ENCODE peak calls at places on chromosomes 1 and 21, in nine cellular contexts. One of them, this sample, is unnamed.

GRCh38 chr21:24076179-24076578 is 1531.1 kb downstream of the MRPL39 start:
- DNase-seq in G401: no peak
- DNase-seq in testis: no peak
- DNase-seq in kidney glomerular epithelial cell: no peak
- DNase-seq in iris pigment epithelial cell: peak
- DNase-seq in A172: no peak
- DNase-seq in Caco-2: no peak
- DNase-seq in mucosa of gallbladder: no peak
- DNase-seq in astrocyte of the spinal cord: peak
- DNase-seq in this sample: no peak

GRCh38 chr1:33918368-33918767 is 54.5 kb downstream of the HMGB4 start:
- DNase-seq in G401: no peak
- DNase-seq in testis: no peak
- DNase-seq in kidney glomerular epithelial cell: no peak
- DNase-seq in iris pigment epithelial cell: peak
- DNase-seq in A172: peak
- DNase-seq in Caco-2: no peak
- DNase-seq in mucosa of gallbladder: no peak
- DNase-seq in astrocyte of the spinal cord: peak
- DNase-seq in this sample: no peak

GRCh38 chr1:5119496-5120234 is 465.3 kb downstream of the AJAP1 start:
- DNase-seq in G401: no peak
- DNase-seq in testis: peak
- DNase-seq in kidney glomerular epithelial cell: no peak
- DNase-seq in iris pigment epithelial cell: no peak
- DNase-seq in A172: no peak
- DNase-seq in Caco-2: no peak
- DNase-seq in mucosa of gallbladder: no peak
- DNase-seq in astrocyte of the spinal cord: no peak
- DNase-seq in this sample: no peak

GRCh38 chr1:92484171-92484471 is 2.6 kb downstream of the GFI1 start:
- DNase-seq in G401: no peak
- DNase-seq in testis: no peak
- DNase-seq in kidney glomerular epithelial cell: no peak
- DNase-seq in iris pigment epithelial cell: no peak
- DNase-seq in A172: no peak
- DNase-seq in Caco-2: no peak
- DNase-seq in mucosa of gallbladder: no peak
- DNase-seq in astrocyte of the spinal cord: no peak
- DNase-seq in this sample: no peak

GRCh38 chr1:112701227-112702066 is 5.5 kb downstream of the RHOC start:
- DNase-seq in G401: no peak
- DNase-seq in testis: no peak
- DNase-seq in kidney glomerular epithelial cell: no peak
- DNase-seq in iris pigment epithelial cell: no peak
- DNase-seq in A172: no peak
- DNase-seq in Caco-2: no peak
- DNase-seq in mucosa of gallbladder: no peak
- DNase-seq in astrocyte of the spinal cord: no peak
- DNase-seq in this sample: no peak

GRCh38 chr1:159780583-159781582 is at the start of gene DUSP23:
- DNase-seq in G401: peak
- DNase-seq in testis: peak
- DNase-seq in kidney glomerular epithelial cell: peak
- DNase-seq in iris pigment epithelial cell: peak
- DNase-seq in A172: peak
- DNase-seq in Caco-2: peak
- DNase-seq in mucosa of gallbladder: peak
- DNase-seq in astrocyte of the spinal cord: peak
- DNase-seq in this sample: peak

GRCh38 chr1:52970149-52970548 is 43.1 kb downstream of the SCP2 start:
- DNase-seq in G401: peak
- DNase-seq in testis: no peak
- DNase-seq in kidney glomerular epithelial cell: no peak
- DNase-seq in iris pigment epithelial cell: peak
- DNase-seq in A172: peak
- DNase-seq in Caco-2: peak
- DNase-seq in mucosa of gallbladder: no peak
- DNase-seq in astrocyte of the spinal cord: peak
- DNase-seq in this sample: no peak

GRCh38 chr1:54125671-54126070 is 27.1 kb downstream of the CDCP2 start:
- DNase-seq in G401: peak
- DNase-seq in testis: peak
- DNase-seq in kidney glomerular epithelial cell: no peak
- DNase-seq in iris pigment epithelial cell: no peak
- DNase-seq in A172: peak
- DNase-seq in Caco-2: peak
- DNase-seq in mucosa of gallbladder: peak
- DNase-seq in astrocyte of the spinal cord: peak
- DNase-seq in this sample: peak

GRCh38 chr1:227786673-227787512 is 28.6 kb upstream of the PRSS38 start:
- DNase-seq in G401: peak
- DNase-seq in testis: no peak
- DNase-seq in kidney glomerular epithelial cell: no peak
- DNase-seq in iris pigment epithelial cell: no peak
- DNase-seq in A172: no peak
- DNase-seq in Caco-2: no peak
- DNase-seq in mucosa of gallbladder: peak
- DNase-seq in astrocyte of the spinal cord: no peak
- DNase-seq in this sample: no peak

GRCh38 chr1:202192770-202193613 is 607 bp upstream of the LGR6 start:
- DNase-seq in G401: peak
- DNase-seq in testis: peak
- DNase-seq in kidney glomerular epithelial cell: peak
- DNase-seq in iris pigment epithelial cell: peak
- DNase-seq in A172: peak
- DNase-seq in Caco-2: peak
- DNase-seq in mucosa of gallbladder: peak
- DNase-seq in astrocyte of the spinal cord: peak
- DNase-seq in this sample: peak

GRCh38 chr1:34688358-34688757 is 66.5 kb upstream of the GJB5 start:
- DNase-seq in G401: no peak
- DNase-seq in testis: no peak
- DNase-seq in kidney glomerular epithelial cell: no peak
- DNase-seq in iris pigment epithelial cell: no peak
- DNase-seq in A172: no peak
- DNase-seq in Caco-2: no peak
- DNase-seq in mucosa of gallbladder: peak
- DNase-seq in astrocyte of the spinal cord: no peak
- DNase-seq in this sample: no peak

GRCh38 chr1:205481629-205482071 is 22.8 kb upstream of the CDK18 start:
- DNase-seq in G401: no peak
- DNase-seq in testis: no peak
- DNase-seq in kidney glomerular epithelial cell: no peak
- DNase-seq in iris pigment epithelial cell: peak
- DNase-seq in A172: no peak
- DNase-seq in Caco-2: no peak
- DNase-seq in mucosa of gallbladder: no peak
- DNase-seq in astrocyte of the spinal cord: no peak
- DNase-seq in this sample: no peak

GRCh38 chr1:31587720-31588423 is 11.6 kb downstream of the TINAGL1 start:
- DNase-seq in G401: peak
- DNase-seq in testis: peak
- DNase-seq in kidney glomerular epithelial cell: peak
- DNase-seq in iris pigment epithelial cell: no peak
- DNase-seq in A172: peak
- DNase-seq in Caco-2: no peak
- DNase-seq in mucosa of gallbladder: no peak
- DNase-seq in astrocyte of the spinal cord: no peak
- DNase-seq in this sample: peak

GRCh38 chr1:200628223-200628868 is 7.8 kb upstream of the KIF14 start:
- DNase-seq in G401: no peak
- DNase-seq in testis: no peak
- DNase-seq in kidney glomerular epithelial cell: no peak
- DNase-seq in iris pigment epithelial cell: no peak
- DNase-seq in A172: no peak
- DNase-seq in Caco-2: no peak
- DNase-seq in mucosa of gallbladder: no peak
- DNase-seq in astrocyte of the spinal cord: no peak
- DNase-seq in this sample: no peak

GRCh38 chr1:229066591-229066990 is 204.3 kb upstream of the RAB4A start:
- DNase-seq in G401: no peak
- DNase-seq in testis: no peak
- DNase-seq in kidney glomerular epithelial cell: no peak
- DNase-seq in iris pigment epithelial cell: no peak
- DNase-seq in A172: no peak
- DNase-seq in Caco-2: no peak
- DNase-seq in mucosa of gallbladder: no peak
- DNase-seq in astrocyte of the spinal cord: no peak
- DNase-seq in this sample: no peak

GRCh38 chr1:97983132-97983531 is 62.3 kb upstream of the DPYD start:
- DNase-seq in G401: no peak
- DNase-seq in testis: no peak
- DNase-seq in kidney glomerular epithelial cell: no peak
- DNase-seq in iris pigment epithelial cell: no peak
- DNase-seq in A172: no peak
- DNase-seq in Caco-2: no peak
- DNase-seq in mucosa of gallbladder: no peak
- DNase-seq in astrocyte of the spinal cord: no peak
- DNase-seq in this sample: no peak

GRCh38 chr1:238119060-238119459 is 228.3 kb upstream of the ZP4 start:
- DNase-seq in G401: no peak
- DNase-seq in testis: no peak
- DNase-seq in kidney glomerular epithelial cell: no peak
- DNase-seq in iris pigment epithelial cell: no peak
- DNase-seq in A172: no peak
- DNase-seq in Caco-2: no peak
- DNase-seq in mucosa of gallbladder: no peak
- DNase-seq in astrocyte of the spinal cord: no peak
- DNase-seq in this sample: no peak

GRCh38 chr1:22584001-22584557 is 20.8 kb downstream of the EPHA8 start:
- DNase-seq in G401: no peak
- DNase-seq in testis: no peak
- DNase-seq in kidney glomerular epithelial cell: no peak
- DNase-seq in iris pigment epithelial cell: peak
- DNase-seq in A172: no peak
- DNase-seq in Caco-2: no peak
- DNase-seq in mucosa of gallbladder: no peak
- DNase-seq in astrocyte of the spinal cord: no peak
- DNase-seq in this sample: no peak

GRCh38 chr1:117147856-117148588 is 26.5 kb upstream of the TRIM45 start:
- DNase-seq in G401: no peak
- DNase-seq in testis: no peak
- DNase-seq in kidney glomerular epithelial cell: peak
- DNase-seq in iris pigment epithelial cell: peak
- DNase-seq in A172: peak
- DNase-seq in Caco-2: no peak
- DNase-seq in mucosa of gallbladder: no peak
- DNase-seq in astrocyte of the spinal cord: peak
- DNase-seq in this sample: no peak

GRCh38 chr1:147612366-147612765 is 58.0 kb downstream of the ACP6 start:
- DNase-seq in G401: no peak
- DNase-seq in testis: no peak
- DNase-seq in kidney glomerular epithelial cell: no peak
- DNase-seq in iris pigment epithelial cell: no peak
- DNase-seq in A172: no peak
- DNase-seq in Caco-2: peak
- DNase-seq in mucosa of gallbladder: peak
- DNase-seq in astrocyte of the spinal cord: no peak
- DNase-seq in this sample: no peak

This sample was measured in body of pancreas.